ENCODE peak calls at places on chromosomes 6 and 20, in five cellular contexts. V is GM12865; M is upper lobe of right lung; Q is CD4-positive, alpha-beta T cell; W is coronary artery. U is an unnamed sample.

GRCh38 chr6:149990672-149991402 is 27.1 kb downstream of the ULBP1 start:
- DNase-seq in Q (no peak), V (no peak), W (no peak), M (no peak), U (no peak)

GRCh38 chr6:46888578-46888977 is 33.2 kb downstream of the ADGRF5 start:
- DNase-seq in M (no peak), W (no peak), V (no peak), Q (no peak), U (no peak)

GRCh38 chr20:36606171-36607116 is 865 bp downstream of the RAB5IF start:
- DNase-seq in M (peak), W (no peak), Q (no peak), V (peak), U (no peak)

GRCh38 chr20:29874476-29875202 is 1382.8 kb upstream of the DEFB115 start:
- DNase-seq in M (no peak), W (no peak), V (no peak), Q (no peak), U (no peak)

GRCh38 chr6:16712931-16713484 is 48.3 kb downstream of the ATXN1 start:
- DNase-seq in M (peak), V (peak), Q (no peak), W (no peak), U (peak)

GRCh38 chr6:131784561-131784960 is 23.3 kb upstream of the ENPP1 start:
- DNase-seq in W (no peak), V (no peak), Q (no peak), M (no peak), U (no peak)

GRCh38 chr6:33247977-33248642 is 23.6 kb downstream of the VPS52 start:
- DNase-seq in Q (peak), M (peak), W (peak), V (peak), U (peak)

GRCh38 chr6:121848523-121849255 is 413.2 kb downstream of the GJA1 start:
- DNase-seq in M (no peak), Q (no peak), W (no peak), V (no peak), U (no peak)

GRCh38 chr6:132964101-132964867 is 149.9 kb downstream of the RPS12 start:
- DNase-seq in W (no peak), M (no peak), V (peak), Q (no peak), U (no peak)

GRCh38 chr6:170459451-170459850 is 93.7 kb downstream of the PSMB1 start:
- DNase-seq in V (peak), W (no peak), M (peak), Q (no peak), U (no peak)

GRCh38 chr6:55014321-55015088 is 159.8 kb upstream of the HCRTR2 start:
- DNase-seq in V (no peak), W (no peak), M (no peak), Q (no peak), U (no peak)

GRCh38 chr6:61809004-61809595 is 476.9 kb downstream of the KHDRBS2 start:
- DNase-seq in M (no peak), V (peak), Q (no peak), W (no peak), U (no peak)

GRCh38 chr6:17930321-17930993 is 57.0 kb downstream of the KIF13A start:
- DNase-seq in V (no peak), W (no peak), Q (no peak), M (no peak), U (no peak)

GRCh38 chr6:162917506-162917905 is 189.7 kb downstream of the PACRG start:
- DNase-seq in V (no peak), Q (no peak), W (no peak), M (no peak), U (no peak)

GRCh38 chr6:33840064-33840926 is 36.5 kb upstream of the MLN start:
- DNase-seq in W (no peak), V (peak), M (no peak), Q (no peak), U (peak)

GRCh38 chr6:163985040-163985439 is 570.5 kb downstream of the QKI start:
- DNase-seq in V (no peak), Q (no peak), M (no peak), W (no peak), U (no peak)

GRCh38 chr6:148888853-148889252 is 142.0 kb downstream of the UST start:
- DNase-seq in Q (no peak), V (no peak), W (no peak), M (no peak), U (no peak)

GRCh38 chr20:17281478-17281877 is 54.6 kb downstream of the PCSK2 start:
- DNase-seq in Q (no peak), M (no peak), W (no peak), V (peak), U (peak)

GRCh38 chr6:4607793-4608192 is 168.4 kb upstream of the CDYL start:
- DNase-seq in V (peak), Q (no peak), W (no peak), M (no peak), U (no peak)

GRCh38 chr6:127691147-127691546 is 114.2 kb downstream of the C6orf58 start:
- DNase-seq in V (no peak), M (no peak), Q (no peak), W (no peak), U (no peak)

GRCh38 chr6:109393882-109394281 is 11.6 kb upstream of the CD164 start:
- DNase-seq in V (no peak), W (no peak), M (no peak), Q (no peak), U (no peak)

GRCh38 chr6:90790696-90791095 is 203.8 kb upstream of the MAP3K7 start:
- DNase-seq in W (no peak), Q (no peak), M (no peak), V (no peak), U (no peak)

GRCh38 chr20:63290136-63290676 is 2.8 kb upstream of the COL20A1 start:
- DNase-seq in W (no peak), Q (no peak), V (no peak), M (no peak), U (no peak)

GRCh38 chr20:57656821-57657536 is 36.8 kb upstream of the ZBP1 start:
- DNase-seq in Q (no peak), W (peak), M (peak), V (no peak), U (no peak)

GRCh38 chr6:135334169-135334568 is 153.1 kb downstream of the MYB start:
- DNase-seq in M (no peak), V (no peak), Q (no peak), W (no peak), U (no peak)

GRCh38 chr20:36784900-36785299 is 11.3 kb upstream of the DSN1 start:
- DNase-seq in V (no peak), M (no peak), W (no peak), Q (no peak), U (no peak)